ENCODE peak calls at places on chromosomes 4 and X, in eight cellular contexts. A, M, L, K, P, C, U and T are unnamed samples.

GRCh38 chr4:26022346-26022891 is 108.4 kb downstream of the SMIM20 start:
- DNase-seq in A (peak), M (peak), L (peak), K (no peak), P (peak), C (no peak), U (no peak), T (peak)

GRCh38 chr4:24032371-24032989 is 142.6 kb upstream of the PPARGC1A start:
- DNase-seq in A (peak), M (peak), L (peak), K (peak), P (peak), C (no peak), U (no peak), T (no peak)

GRCh38 chr4:57442834-57443291 is 332.7 kb upstream of the IGFBP7 start:
- DNase-seq in A (peak), M (peak), L (peak), K (peak), P (peak), C (no peak), U (peak), T (peak)

GRCh38 chr4:41718907-41719306 is 29.6 kb downstream of the PHOX2B start:
- DNase-seq in A (peak), M (no peak), L (peak), K (no peak), P (no peak), C (no peak), U (no peak), T (no peak)

GRCh38 chrX:94932278-94932965 is 1258.4 kb downstream of the FAM133A start:
- DNase-seq in A (peak), M (no peak), L (no peak), K (no peak), P (no peak), C (no peak), U (no peak), T (no peak)

GRCh38 chrX:31461266-31461665 is 389.4 kb upstream of the FTHL17 start:
- DNase-seq in A (no peak), M (no peak), L (no peak), K (no peak), P (no peak), C (no peak), U (no peak), T (no peak)

GRCh38 chr4:172698256-172698655 is 470.4 kb upstream of the GALNT7 start:
- DNase-seq in A (peak), M (no peak), L (no peak), K (no peak), P (no peak), C (no peak), U (no peak), T (no peak)

GRCh38 chr4:112075129-112075753 is 70.0 kb upstream of the FAM241A start:
- DNase-seq in A (peak), M (peak), L (peak), K (peak), P (peak), C (no peak), U (no peak), T (peak)

GRCh38 chrX:1389181-1389992 is 2.5 kb downstream of the SLC25A6 start:
- DNase-seq in A (no peak), M (no peak), L (no peak), K (no peak), P (no peak), C (peak), U (peak), T (no peak)

GRCh38 chr4:128461300-128462103 is 173.9 kb upstream of the PGRMC2 start:
- DNase-seq in A (peak), M (peak), L (peak), K (peak), P (peak), C (no peak), U (no peak), T (no peak)

GRCh38 chr4:158259955-158260575 is 49.8 kb downstream of the TMEM144 start:
- DNase-seq in A (peak), M (peak), L (peak), K (peak), P (no peak), C (no peak), U (no peak), T (no peak)

GRCh38 chr4:48262484-48262883 is 7.2 kb downstream of the TEC start:
- DNase-seq in A (no peak), M (no peak), L (no peak), K (no peak), P (no peak), C (no peak), U (no peak), T (no peak)

GRCh38 chr4:33063238-33063637 is 2343.1 kb downstream of the PCDH7 start:
- DNase-seq in A (no peak), M (no peak), L (peak), K (peak), P (no peak), C (no peak), U (no peak), T (no peak)

GRCh38 chrX:104833401-104833800 is 267.4 kb downstream of the IL1RAPL2 start:
- DNase-seq in A (no peak), M (no peak), L (peak), K (no peak), P (no peak), C (no peak), U (no peak), T (no peak)

GRCh38 chr4:148447672-148448071 is 5.5 kb upstream of the NR3C2 start:
- DNase-seq in A (no peak), M (no peak), L (no peak), K (no peak), P (no peak), C (no peak), U (no peak), T (peak)

GRCh38 chr4:62279689-62280088 is 1079.6 kb downstream of the ADGRL3 start:
- DNase-seq in A (no peak), M (no peak), L (no peak), K (no peak), P (no peak), C (no peak), U (no peak), T (no peak)

GRCh38 chrX:154595559-154595958 is 10.6 kb downstream of the CTAG1A start:
- DNase-seq in A (no peak), M (no peak), L (no peak), K (no peak), P (no peak), C (no peak), U (no peak), T (no peak)

GRCh38 chr4:113784497-113785254 is 23.1 kb upstream of the CAMK2D start:
- DNase-seq in A (peak), M (no peak), L (peak), K (peak), P (no peak), C (no peak), U (no peak), T (peak)

GRCh38 chr4:16310606-16311005 is 84.3 kb upstream of the TAPT1 start:
- DNase-seq in A (no peak), M (no peak), L (no peak), K (no peak), P (no peak), C (no peak), U (no peak), T (no peak)

GRCh38 chr4:82525287-82525898 is 36.4 kb downstream of the TMEM150C start:
- DNase-seq in A (no peak), M (no peak), L (no peak), K (no peak), P (no peak), C (no peak), U (no peak), T (no peak)

GRCh38 chr4:37754410-37755185 is 68.4 kb upstream of the RELL1 start:
- DNase-seq in A (no peak), M (no peak), L (no peak), K (no peak), P (no peak), C (no peak), U (no peak), T (no peak)

GRCh38 chr4:23788460-23788859 is 101.4 kb downstream of the PPARGC1A start:
- DNase-seq in A (no peak), M (peak), L (peak), K (no peak), P (no peak), C (no peak), U (no peak), T (peak)

GRCh38 chr4:74770511-74770910 is 23.8 kb downstream of the BTC start:
- DNase-seq in A (no peak), M (no peak), L (no peak), K (no peak), P (no peak), C (no peak), U (no peak), T (no peak)

GRCh38 chr4:73653695-73654106 is 33.5 kb upstream of the RASSF6 start:
- DNase-seq in A (peak), M (peak), L (peak), K (peak), P (peak), C (no peak), U (no peak), T (peak)

GRCh38 chrX:63934160-63934559 is 149.1 kb upstream of the ARHGEF9 start:
- DNase-seq in A (no peak), M (no peak), L (no peak), K (no peak), P (no peak), C (no peak), U (no peak), T (no peak)

GRCh38 chr4:118343501-118343900 is 9.3 kb downstream of the PRSS12 start:
- DNase-seq in A (no peak), M (no peak), L (no peak), K (no peak), P (no peak), C (no peak), U (no peak), T (no peak)

GRCh38 chr4:88027611-88028608 is 20.5 kb downstream of the PKD2 start:
- DNase-seq in A (peak), M (no peak), L (peak), K (no peak), P (no peak), C (no peak), U (no peak), T (peak)

GRCh38 chrX:95056901-95057300 is 1382.9 kb downstream of the FAM133A start:
- DNase-seq in A (peak), M (peak), L (peak), K (peak), P (no peak), C (no peak), U (no peak), T (no peak)

GRCh38 chr4:93480452-93480851 is 348.1 kb upstream of the ATOH1 start:
- DNase-seq in A (no peak), M (peak), L (no peak), K (no peak), P (no peak), C (no peak), U (no peak), T (no peak)

GRCh38 chr4:168769857-168770256 is 240.2 kb downstream of the CBR4 start:
- DNase-seq in A (no peak), M (no peak), L (no peak), K (no peak), P (no peak), C (no peak), U (no peak), T (no peak)

GRCh38 chr4:186712690-186713089 is 11.0 kb downstream of the FAT1 start:
- DNase-seq in A (no peak), M (no peak), L (no peak), K (no peak), P (no peak), C (no peak), U (peak), T (no peak)

GRCh38 chr4:147794787-147795413 is 63.0 kb downstream of the ARHGAP10 start:
- DNase-seq in A (no peak), M (no peak), L (no peak), K (no peak), P (no peak), C (no peak), U (no peak), T (no peak)